ENCODE peak calls at places on chromosomes 6 and 20, in four cellular contexts. X, N, O and M are unnamed samples.
A peak's percentile ranks its signal among the peaks of the same experiment; 100 is the strongest.

GRCh38 chr6:39819676-39820075 is 27.5 kb downstream of the DAAM2 start:
- DNase-seq in X (no peak), N (no peak), O (no peak), M (no peak)

GRCh38 chr6:149026530-149026942 is 279.7 kb downstream of the UST start:
- DNase-seq in X (no peak), N (no peak), O (no peak), M (peak; percentile 93)

GRCh38 chr6:72552938-72553337 is 68.9 kb upstream of the KCNQ5 start:
- DNase-seq in X (no peak), N (no peak), O (no peak), M (peak; percentile 45)

GRCh38 chr6:169425628-169426370 is 172.2 kb upstream of the THBS2 start:
- DNase-seq in X (no peak), N (no peak), O (no peak), M (no peak)

GRCh38 chr6:159727717-159728440 is 573 bp downstream of the WTAP start:
- DNase-seq in X (no peak), N (no peak), O (no peak), M (peak; percentile 42)

GRCh38 chr6:68635706-68636513 is 828 bp downstream of the ADGRB3 start:
- DNase-seq in X (no peak), N (no peak), O (peak; percentile 43), M (no peak)

GRCh38 chr6:16004934-16005673 is 123.8 kb upstream of the MYLIP start:
- DNase-seq in X (no peak), N (no peak), O (no peak), M (no peak)

GRCh38 chr6:88814909-88815308 is 148.5 kb downstream of the RNGTT start:
- DNase-seq in X (no peak), N (no peak), O (no peak), M (no peak)

GRCh38 chr6:168049277-168049676 is 29.7 kb downstream of the FRMD1 start:
- DNase-seq in X (peak; percentile 67), N (no peak), O (no peak), M (no peak)

GRCh38 chr6:29647927-29648642 is 8.8 kb upstream of the MOG start:
- DNase-seq in X (no peak), N (no peak), O (no peak), M (peak; percentile 55)

GRCh38 chr6:105431226-105431625 is 28.3 kb upstream of the PREP start:
- DNase-seq in X (no peak), N (no peak), O (no peak), M (peak; percentile 66)

GRCh38 chr6:65908065-65908464 is 201.0 kb upstream of the EYS start:
- DNase-seq in X (no peak), N (no peak), O (no peak), M (no peak)

GRCh38 chr6:47714802-47715201 is 16.4 kb downstream of the ADGRF4 start:
- DNase-seq in X (no peak), N (no peak), O (no peak), M (no peak)

GRCh38 chr6:26401987-26402658 is at the start of gene BTN3A1:
- DNase-seq in X (peak; percentile 90), N (peak; percentile 77), O (peak; percentile 68), M (peak; percentile 69)

GRCh38 chr6:152636675-152637421 is at the start of gene SYNE1:
- DNase-seq in X (peak; percentile 92), N (peak; percentile 53), O (peak; percentile 51), M (peak; percentile 46)

GRCh38 chr20:16752082-16752481 is 3.9 kb downstream of the OTOR start:
- DNase-seq in X (no peak), N (no peak), O (no peak), M (no peak)

GRCh38 chr20:33257237-33257636 is 21.4 kb downstream of the BPIFA1 start:
- DNase-seq in X (no peak), N (no peak), O (no peak), M (no peak)

GRCh38 chr6:155014715-155015300 is 19.7 kb downstream of the TIAM2 start:
- DNase-seq in X (no peak), N (no peak), O (no peak), M (peak; percentile 85)